ENCODE peak calls at places on chromosomes 11 and 22, in five cellular contexts. Z, Y, R, D and U are unnamed samples.

GRCh38 chr11:43987384-43988039 is 45.1 kb downstream of the C11orf96 start:
- DNase-seq in Y (no peak), D (peak; percentile 96), R (no peak), Z (no peak), U (peak; percentile 80)

GRCh38 chr11:93000511-93001476 is 31.3 kb downstream of the MTNR1B start:
- DNase-seq in R (no peak), Z (no peak), D (no peak), Y (peak; percentile 36), U (no peak)

GRCh38 chr11:5887172-5887571 is 5.8 kb upstream of the OR52E5 start:
- DNase-seq in R (no peak), Y (no peak), D (no peak), Z (no peak), U (no peak)

GRCh38 chr11:117941163-117941707 is 12.0 kb upstream of the TMPRSS13 start:
- DNase-seq in D (no peak), R (no peak), Z (no peak), Y (no peak), U (no peak)

GRCh38 chr11:87394924-87395323 is 357.2 kb downstream of the TMEM135 start:
- DNase-seq in Y (no peak), Z (no peak), D (no peak), R (no peak), U (no peak)

GRCh38 chr11:84437129-84438123 is 1151.3 kb upstream of the CCDC90B start:
- DNase-seq in Z (peak; percentile 43), Y (no peak), R (no peak), D (no peak), U (no peak)

GRCh38 chr11:116052603-116053537 is 548.7 kb upstream of the CADM1 start:
- DNase-seq in R (no peak), Y (no peak), Z (no peak), D (no peak), U (no peak)

GRCh38 chr22:17161991-17162390 is 2.9 kb upstream of the HDHD5 start:
- DNase-seq in D (no peak), Z (no peak), R (no peak), Y (no peak), U (no peak)

GRCh38 chr22:30829901-30830550 is 135.4 kb downstream of the OSBP2 start:
- DNase-seq in Y (no peak), Z (no peak), R (no peak), D (no peak), U (peak; percentile 80)

GRCh38 chr11:1201395-1202153 is 21.3 kb upstream of the MUC5B start:
- DNase-seq in R (no peak), Z (no peak), D (no peak), Y (no peak), U (no peak)

GRCh38 chr22:31244943-31245451 is 32.9 kb downstream of the LIMK2 start:
- DNase-seq in Y (no peak), D (no peak), Z (no peak), R (no peak), U (no peak)

GRCh38 chr11:7572001-7572712 is 58.4 kb downstream of the PPFIBP2 start:
- DNase-seq in R (no peak), Y (no peak), D (no peak), Z (no peak), U (no peak)

DNA sequence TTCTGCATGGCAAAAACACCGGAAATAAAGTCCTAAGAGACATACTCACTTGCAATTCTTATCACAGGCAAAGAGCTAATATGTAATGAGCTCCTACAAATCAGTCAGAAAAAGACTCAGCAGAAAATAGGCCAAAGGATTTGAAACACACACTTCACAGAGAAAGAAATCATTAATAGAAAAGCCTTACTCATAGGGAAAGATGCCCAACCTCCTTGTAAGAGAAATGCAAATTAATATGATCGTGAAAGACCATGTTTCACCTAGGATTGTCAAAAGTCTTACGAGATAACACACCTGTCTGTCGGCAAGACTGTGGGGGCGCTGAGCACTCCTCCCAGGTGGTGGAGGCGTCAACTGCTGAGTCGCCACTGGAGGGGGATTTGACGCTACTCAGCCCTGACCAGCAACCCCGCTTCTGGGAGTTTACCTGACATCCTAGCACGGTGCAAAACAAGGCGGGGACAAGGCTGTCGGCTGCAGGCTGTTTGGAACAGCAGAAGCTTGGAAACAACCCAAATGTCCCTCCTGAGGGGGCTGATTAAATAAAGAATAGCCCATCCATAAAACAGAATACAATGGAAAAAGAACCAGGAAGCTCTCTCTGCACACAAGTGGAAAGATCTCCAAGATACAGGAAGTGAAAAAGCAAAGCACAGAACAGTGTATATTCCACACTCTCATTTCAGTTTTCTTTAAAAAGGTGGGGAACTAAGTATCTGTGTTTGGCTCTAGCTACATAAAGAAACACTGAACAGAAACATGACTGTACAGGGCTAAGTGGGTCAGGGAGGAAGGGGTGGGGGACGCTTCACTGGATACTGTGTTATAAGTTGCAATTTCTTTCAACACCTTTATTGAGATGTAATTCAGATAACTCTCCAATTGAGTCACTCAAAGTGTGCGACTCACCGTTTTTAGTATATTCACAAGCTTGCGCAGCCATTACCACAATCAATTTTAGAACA is 11.5 kb downstream of the CSNK1E start:
- DNase-seq in D (no peak), R (no peak), Z (no peak), Y (peak; percentile 59), U (no peak)
- TF ChIP-seq POLR2A in D (no peak), R (no peak), Z (no peak), Y (no peak), U (no peak)

GRCh38 chr11:40276960-40277359 is 1182.5 kb downstream of the LRRC4C start:
- DNase-seq in Y (no peak), Z (no peak), D (no peak), R (no peak), U (no peak)

GRCh38 chr11:40281055-40281580 is 1178.3 kb downstream of the LRRC4C start:
- DNase-seq in Z (no peak), Y (no peak), D (no peak), R (no peak), U (no peak)

GRCh38 chr11:40286137-40286536 is 1173.3 kb downstream of the LRRC4C start:
- DNase-seq in R (no peak), D (no peak), Y (no peak), Z (no peak), U (no peak)

GRCh38 chr11:40285520-40285919 is 1173.9 kb downstream of the LRRC4C start:
- DNase-seq in Z (no peak), R (no peak), D (no peak), Y (no peak), U (no peak)

DNA sequence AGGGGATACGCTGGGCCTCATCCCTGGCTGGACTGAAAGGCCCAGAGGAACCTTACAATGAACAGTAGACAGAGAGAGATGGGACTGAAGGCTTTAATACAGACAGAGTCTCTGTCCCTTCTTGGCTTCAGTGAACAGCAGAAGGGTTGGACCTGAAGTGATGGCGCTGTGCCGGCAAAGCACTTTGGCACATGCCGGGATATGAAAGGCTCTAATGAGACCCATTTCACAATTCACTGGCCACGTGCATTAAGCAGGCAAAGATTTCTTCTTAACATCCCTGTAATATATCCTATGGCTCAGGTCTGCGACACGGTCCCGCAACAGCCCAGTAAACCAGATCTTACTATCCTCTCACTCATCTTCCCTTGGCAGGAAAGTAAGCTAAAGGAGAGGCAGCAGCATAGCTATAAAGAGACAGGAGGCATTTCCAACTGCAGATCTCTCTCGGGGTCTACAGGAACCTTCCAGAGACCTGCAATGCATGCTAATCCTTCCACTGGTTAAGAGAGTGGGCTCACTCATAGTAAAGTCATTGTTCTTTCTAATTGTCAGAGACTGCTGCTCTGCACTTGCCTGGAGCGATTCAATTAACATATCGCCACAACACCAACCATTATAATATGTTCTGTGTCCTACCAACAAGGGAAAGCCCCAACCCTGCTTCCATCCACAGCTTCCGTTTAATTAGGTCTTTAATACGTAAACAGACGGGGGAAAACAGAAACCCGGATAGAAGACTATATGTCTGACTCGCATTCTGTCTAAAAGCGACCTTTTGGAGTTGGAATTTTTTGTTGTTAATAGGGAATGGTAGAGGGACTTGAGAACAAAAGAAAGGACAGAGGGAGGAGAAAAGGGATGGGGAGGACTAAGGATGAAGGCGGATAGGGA is 1179.0 kb downstream of the LRRC4C start:
- DNase-seq in Y (no peak), Z (no peak), R (no peak), D (peak; percentile 76), U (no peak)
- TF ChIP-seq POLR2A in Y (no peak), Z (no peak), R (no peak), D (no peak), U (no peak)

GRCh38 chr11:65185869-65186341 is 4.2 kb downstream of the CAPN1 start:
- DNase-seq in Z (no peak), Y (peak; percentile 41), D (no peak), R (no peak), U (no peak)
- TF ChIP-seq POLR2A in Z (no peak), Y (no peak), D (no peak), R (no peak), U (no peak)

GRCh38 chr11:69010964-69011623 is 2.0 kb downstream of the MRGPRF start:
- DNase-seq in R (no peak), Z (peak; percentile 64), D (peak; percentile 97), Y (peak; percentile 97), U (peak; percentile 58)
- TF ChIP-seq POLR2A in R (no peak), Z (peak; percentile 45), D (peak; percentile 68), Y (peak; percentile 73), U (no peak)

DNA sequence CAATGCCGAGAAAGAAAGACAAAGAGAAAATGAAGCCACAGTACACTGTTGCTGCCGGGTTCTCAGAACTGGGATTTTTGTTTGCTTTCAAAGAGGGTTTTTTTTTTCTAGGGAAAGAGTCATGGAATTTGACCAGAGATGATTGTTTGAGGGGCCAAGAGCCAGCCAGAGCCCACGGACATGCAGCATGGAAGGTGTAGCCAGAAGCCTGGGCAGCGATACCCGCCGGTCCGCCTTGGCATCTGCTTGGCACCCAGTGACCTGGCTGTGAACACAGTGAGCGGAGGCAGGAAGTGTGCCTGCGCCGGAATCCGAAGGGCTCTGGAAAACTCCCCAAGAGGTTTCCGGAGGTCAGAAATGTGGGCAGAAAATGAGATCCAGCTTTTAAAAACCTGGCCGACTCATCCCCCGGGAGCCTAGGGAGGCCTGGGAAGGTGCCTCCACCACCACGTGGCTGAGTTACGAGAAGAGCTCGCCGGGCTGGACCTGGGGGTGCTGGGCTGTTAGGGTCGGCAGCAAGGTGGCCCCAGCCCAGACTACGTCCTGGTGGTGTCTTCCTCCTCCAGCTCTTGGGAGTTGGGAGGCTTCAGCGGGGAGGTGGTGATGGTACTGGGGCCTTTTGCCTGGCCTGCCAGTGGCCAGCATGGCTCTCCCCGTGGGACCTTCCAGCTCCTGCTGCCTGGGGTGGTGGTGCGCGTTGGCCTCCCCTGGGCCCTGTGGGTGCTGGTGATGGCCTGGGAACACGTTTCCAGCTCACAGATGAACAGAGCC is 61.6 kb upstream of the PPARA start:
- DNase-seq in Y (no peak), D (peak; percentile 83), R (no peak), Z (no peak), U (no peak)
- TF ChIP-seq POLR2A in Y (no peak), D (no peak), R (no peak), Z (no peak), U (no peak)

DNA sequence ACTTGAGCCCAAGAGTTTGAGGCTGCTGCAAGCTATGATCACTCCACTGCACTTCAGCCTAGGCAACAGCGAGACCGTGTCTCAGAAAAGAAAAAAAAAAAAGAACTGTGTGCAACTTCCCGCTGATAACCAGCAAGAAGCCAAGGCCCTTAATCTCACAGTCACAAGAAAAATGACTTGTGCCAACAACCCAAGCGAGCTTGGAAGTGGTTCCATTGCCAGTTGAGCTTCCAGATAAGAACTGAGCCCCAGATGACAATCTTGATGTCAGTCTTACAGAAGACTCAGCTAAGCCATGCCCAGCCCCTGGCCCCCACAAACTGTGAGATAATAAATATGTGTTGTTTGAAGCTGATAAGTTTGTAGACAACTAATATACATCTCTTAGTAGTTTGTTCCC is 85.8 kb downstream of the TIMP3 start:
- DNase-seq in Z (no peak), R (no peak), D (no peak), Y (no peak), U (no peak)
- TF ChIP-seq POLR2A in Z (no peak), R (no peak), D (no peak), Y (no peak), U (no peak)

GRCh38 chr11:65900125-65900898 is at the start of gene FOSL1:
- DNase-seq in Z (peak; percentile 90), D (peak; percentile 93), Y (peak; percentile 97), R (peak; percentile 57), U (no peak)
- TF ChIP-seq POLR2A in Z (peak; percentile 86), D (no peak), Y (peak; percentile 95), R (peak; percentile 55), U (peak; percentile 90)